ENCODE peak calls at places on chromosomes 13 and 19, in ten cellular contexts. V, U, X, J, H, F, A, R, S and D are unnamed samples.

GRCh38 chr13:46839399-46839798 is 42.4 kb upstream of the ESD start:
- DNase-seq in U (no peak), F (no peak), S (no peak), A (no peak), R (no peak), H (no peak), V (no peak), X (no peak), J (no peak), D (no peak)

GRCh38 chr13:68627377-68627776 is 1397.2 kb upstream of the PCDH9 start:
- DNase-seq in V (no peak), J (no peak), H (no peak), S (no peak), U (no peak), X (no peak), R (no peak), F (no peak), A (no peak), D (no peak)

GRCh38 chr19:53192771-53193533 is at the start of gene ZNF665:
- DNase-seq in F (peak; percentile 91), J (peak; percentile 57), S (peak; percentile 95), V (peak; percentile 62), U (peak; percentile 76), H (no peak), X (peak; percentile 54), R (peak; percentile 51), A (peak; percentile 66), D (peak; percentile 85)

GRCh38 chr19:9431475-9431874 is 3.9 kb downstream of the ZNF266 start:
- DNase-seq in V (no peak), S (peak; percentile 83), A (no peak), R (no peak), F (no peak), U (peak; percentile 54), J (peak; percentile 1), H (no peak), X (no peak), D (peak; percentile 37)

GRCh38 chr13:75760182-75760981 is 124.3 kb downstream of the LMO7 start:
- DNase-seq in F (no peak), H (peak; percentile 60), A (peak; percentile 66), V (no peak), X (no peak), R (peak; percentile 34), J (no peak), U (peak; percentile 76), S (no peak), D (no peak)

GRCh38 chr13:29483211-29483610 is 112.3 kb downstream of the SLC7A1 start:
- DNase-seq in U (no peak), V (no peak), J (no peak), R (no peak), H (no peak), F (no peak), A (no peak), S (no peak), X (no peak), D (no peak)

GRCh38 chr13:71320452-71320851 is 546.6 kb downstream of the DACH1 start:
- DNase-seq in F (no peak), J (no peak), A (no peak), X (no peak), S (peak; percentile 46), R (no peak), H (peak; percentile 68), U (peak; percentile 38), V (no peak), D (peak; percentile 28)

GRCh38 chr13:93368705-93369104 is 142.1 kb downstream of the GPC6 start:
- DNase-seq in V (no peak), F (no peak), R (no peak), H (no peak), S (no peak), X (no peak), U (no peak), J (no peak), A (no peak), D (no peak)

GRCh38 chr19:10961073-10961762 is 388 bp downstream of the SMARCA4 start:
- DNase-seq in U (peak; percentile 35), V (no peak), H (peak; percentile 29), F (no peak), A (no peak), J (no peak), S (peak; percentile 52), X (no peak), R (no peak), D (peak; percentile 51)